ENCODE peak calls at places on chromosomes 3 and 15, in ten cellular contexts. J is stomach, N is vagina, K is SK-N-SH, W is esophagus muscularis mucosa, C is GM12878, P is H1, X is breast epithelium, R is spleen, M is sigmoid colon. I is an unnamed sample. For H3K27me3, the result is how much of the 10 kb centered on the place peaks cover.

GRCh38 chr3:71051893-71052687 is 531.4 kb downstream of the FOXP1 start:
- DNase-seq in J (no peak), N (no peak), K (no peak), W (peak), C (no peak), P (no peak), X (no peak), R (no peak), M (no peak), I (no peak)

GRCh38 chr15:45603881-45604280 is 16.7 kb downstream of the BLOC1S6 start:
- DNase-seq in J (no peak), N (no peak), K (no peak), W (peak), C (no peak), P (no peak), X (no peak), R (no peak), M (no peak), I (no peak)

GRCh38 chr15:61974759-61975158 is 85.5 kb downstream of the VPS13C start:
- DNase-seq in J (no peak), N (no peak), K (no peak), W (no peak), C (no peak), P (no peak), X (no peak), R (no peak), M (no peak), I (no peak)

GRCh38 chr3:81765425-81765824 is 4.0 kb upstream of the GBE1 start:
- DNase-seq in J (no peak), N (no peak), K (no peak), W (no peak), C (no peak), P (no peak), X (no peak), R (no peak), M (no peak), I (no peak)

GRCh38 chr3:170909129-170909903 is 879 bp upstream of the EIF5A2 start:
- DNase-seq in J (no peak), N (no peak), K (no peak), W (no peak), C (no peak), P (no peak), X (no peak), R (no peak), M (peak), I (no peak)

GRCh38 chr3:69012111-69012835 is 1.2 kb downstream of the EOGT start:
- DNase-seq in J (no peak), N (no peak), K (no peak), W (no peak), C (no peak), P (no peak), X (peak), R (no peak), M (peak), I (peak)

GRCh38 chr3:188370081-188370830 is 216.3 kb downstream of the LPP start:
- DNase-seq in J (no peak), N (no peak), K (no peak), W (no peak), C (no peak), P (no peak), X (no peak), R (no peak), M (no peak), I (no peak)

GRCh38 chr15:55846108-55846707 is 103.3 kb upstream of the PRTG start:
- DNase-seq in J (no peak), N (no peak), K (peak), W (no peak), C (peak), P (peak), X (no peak), R (no peak), M (no peak), I (peak)

GRCh38 chr3:151604941-151605340 is 128.8 kb upstream of the AADACL2 start:
- DNase-seq in J (no peak), N (no peak), K (no peak), W (no peak), C (no peak), P (no peak), X (no peak), R (no peak), M (no peak), I (no peak)

GRCh38 chr15:45395956-45396355 is 17.6 kb upstream of the GATM start:
- DNase-seq in J (no peak), N (no peak), K (no peak), W (no peak), C (no peak), P (no peak), X (no peak), R (no peak), M (no peak), I (no peak)

GRCh38 chr3:130671545-130671944 is 75.1 kb downstream of the PIK3R4 start:
- DNase-seq in J (no peak), N (no peak), K (no peak), W (no peak), C (no peak), P (no peak), X (no peak), R (no peak), M (no peak), I (no peak)

GRCh38 chr3:105747621-105748165 is 121.1 kb downstream of the CBLB start:
- DNase-seq in J (no peak), N (no peak), K (no peak), W (no peak), C (no peak), P (no peak), X (no peak), R (no peak), M (no peak), I (no peak)

GRCh38 chr3:118963711-118964110 is 70.9 kb downstream of the IGSF11 start:
- DNase-seq in J (no peak), N (no peak), K (no peak), W (no peak), C (no peak), P (no peak), X (no peak), R (no peak), M (no peak), I (no peak)

GRCh38 chr3:160857476-160857875 is 101.4 kb downstream of the PPM1L start:
- DNase-seq in J (no peak), N (no peak), K (no peak), W (no peak), C (no peak), P (no peak), X (no peak), R (no peak), M (no peak), I (no peak)

GRCh38 chr3:61573441-61573840 is 12.1 kb downstream of the PTPRG start:
- DNase-seq in J (no peak), N (no peak), K (no peak), W (no peak), C (no peak), P (no peak), X (no peak), R (no peak), M (no peak), I (no peak)

GRCh38 chr3:8658326-8659212 is 14.0 kb upstream of the SSUH2 start:
- DNase-seq in J (peak), N (no peak), K (peak), W (no peak), C (peak), P (no peak), X (peak), R (peak), M (no peak), I (peak)

GRCh38 chr15:66298803-66299251 is 5.5 kb downstream of the DIS3L start:
- DNase-seq in J (no peak), N (no peak), K (peak), W (no peak), C (no peak), P (no peak), X (no peak), R (no peak), M (no peak), I (no peak)

GRCh38 chr3:111717601-111718000 is 122.5 kb upstream of the ZBED2 start:
- DNase-seq in J (peak), N (no peak), K (peak), W (peak), C (no peak), P (peak), X (peak), R (peak), M (peak), I (peak)

GRCh38 chr3:69016901-69017300 is 3.4 kb upstream of the EOGT start:
- DNase-seq in J (no peak), N (no peak), K (no peak), W (no peak), C (no peak), P (no peak), X (no peak), R (no peak), M (no peak), I (no peak)

GRCh38 chr15:45640610-45641009 is 5.8 kb downstream of the SQOR start:
- DNase-seq in J (no peak), N (no peak), K (no peak), W (no peak), C (no peak), P (no peak), X (no peak), R (no peak), M (no peak), I (no peak)

GRCh38 chr3:8220291-8220690 is 281.3 kb upstream of the LMCD1 start:
- DNase-seq in J (no peak), N (no peak), K (no peak), W (no peak), C (no peak), P (no peak), X (no peak), R (no peak), M (no peak), I (no peak)

GRCh38 chr15:34952481-34952880 is 17.1 kb downstream of the AQR start:
- DNase-seq in J (no peak), N (no peak), K (no peak), W (no peak), C (no peak), P (no peak), X (no peak), R (no peak), M (no peak), I (no peak)

GRCh38 chr3:188280627-188281026 is 126.7 kb downstream of the LPP start:
- DNase-seq in J (no peak), N (no peak), K (no peak), W (no peak), C (no peak), P (no peak), X (no peak), R (no peak), M (no peak), I (no peak)

GRCh38 chr3:195005251-195005620 is 265.7 kb downstream of the XXYLT1 start:
- DNase-seq in J (no peak), N (peak), K (no peak), W (no peak), C (no peak), P (peak), X (no peak), R (no peak), M (no peak), I (no peak)

GRCh38 chr3:103752986-103753385 is 1318.2 kb downstream of the ZPLD1 start:
- DNase-seq in J (no peak), N (no peak), K (no peak), W (no peak), C (no peak), P (no peak), X (no peak), R (no peak), M (no peak), I (no peak)

GRCh38 chr3:155424041-155424605 is 130.6 kb upstream of the STRIT1 start:
- DNase-seq in J (no peak), N (no peak), K (no peak), W (peak), C (no peak), P (no peak), X (no peak), R (no peak), M (no peak), I (no peak)

GRCh38 chr15:82021992-82022391 is 23.8 kb downstream of the MEX3B start:
- DNase-seq in J (no peak), N (no peak), K (peak), W (no peak), C (no peak), P (no peak), X (no peak), R (no peak), M (peak), I (no peak)

GRCh38 chr3:42742688-42743087 is 30.4 kb downstream of the CCDC13 start:
- DNase-seq in J (no peak), N (peak), K (no peak), W (no peak), C (no peak), P (peak), X (no peak), R (no peak), M (peak), I (no peak)

GRCh38 chr3:49173116-49173791 is 1.9 kb downstream of the KLHDC8B start:
- DNase-seq in J (peak), N (no peak), K (peak), W (no peak), C (no peak), P (peak), X (no peak), R (no peak), M (peak), I (peak)

GRCh38 chr3:70531063-70531657 is 218.7 kb upstream of the MDFIC2 start:
- DNase-seq in J (no peak), N (no peak), K (peak), W (no peak), C (no peak), P (no peak), X (no peak), R (no peak), M (no peak), I (no peak)

GRCh38 chr15:29132110-29132420 is 137.6 kb downstream of the NSMCE3 start:
- DNase-seq in J (no peak), N (no peak), K (peak), W (no peak), C (no peak), P (no peak), X (peak), R (peak), M (peak), I (no peak)

GRCh38 chr3:149473314-149473990 is 1.0 kb upstream of the TM4SF4 start:
- DNase-seq in J (peak), N (no peak), K (no peak), W (no peak), C (no peak), P (no peak), X (peak), R (no peak), M (no peak), I (peak)

GRCh38 chr15:80478075-80478474 is 73.9 kb downstream of the ARNT2 start:
- DNase-seq in J (no peak), N (no peak), K (no peak), W (no peak), C (no peak), P (no peak), X (no peak), R (no peak), M (no peak), I (no peak)

GRCh38 chr15:92921215-92922131 is 21.3 kb downstream of the CHD2 start:
- DNase-seq in J (no peak), N (no peak), K (no peak), W (no peak), C (no peak), P (no peak), X (no peak), R (no peak), M (no peak), I (no peak)

GRCh38 chr3:55481067-55481917 is 5.8 kb downstream of the WNT5A start:
- DNase-seq in J (no peak), N (no peak), K (peak), W (no peak), C (no peak), P (peak), X (no peak), R (no peak), M (no peak), I (no peak)

DNA sequence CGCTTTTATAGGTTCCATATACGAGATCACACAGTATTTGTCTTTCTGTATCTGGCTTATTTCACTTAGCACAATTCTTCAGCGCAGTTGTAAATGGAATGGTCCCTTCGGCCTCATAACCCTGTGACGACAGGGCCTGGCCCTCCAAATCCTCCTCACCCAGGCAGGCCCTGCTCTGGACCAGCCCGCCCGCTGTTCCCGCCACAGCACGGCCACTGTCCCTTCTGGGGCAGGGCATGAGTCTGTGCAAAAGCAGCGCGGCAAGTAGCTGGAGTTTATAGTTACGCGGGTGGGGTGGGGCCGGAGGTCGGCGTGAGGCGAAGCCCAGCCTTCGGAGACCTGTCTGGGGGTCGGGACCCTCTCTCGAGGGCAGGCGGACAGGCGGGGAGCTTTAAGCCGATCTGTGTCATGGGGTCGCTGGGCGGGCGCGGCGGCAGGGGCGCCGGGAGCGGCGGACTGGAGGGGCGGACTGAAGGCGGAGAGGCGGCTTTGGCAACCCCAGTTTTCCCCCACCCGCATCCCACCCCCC is 543 bp downstream of the ARPIN start:
- DNase-seq in J (peak), N (no peak), K (peak), W (no peak), C (no peak), P (peak), X (no peak), R (peak), M (peak), I (peak)
- TF ChIP-seq POLR2AphosphoS5 in J (peak), N (no peak), K (no peak), W (no peak), C (no peak), P (peak), X (no peak), R (no peak), M (peak), I (peak)

DNA sequence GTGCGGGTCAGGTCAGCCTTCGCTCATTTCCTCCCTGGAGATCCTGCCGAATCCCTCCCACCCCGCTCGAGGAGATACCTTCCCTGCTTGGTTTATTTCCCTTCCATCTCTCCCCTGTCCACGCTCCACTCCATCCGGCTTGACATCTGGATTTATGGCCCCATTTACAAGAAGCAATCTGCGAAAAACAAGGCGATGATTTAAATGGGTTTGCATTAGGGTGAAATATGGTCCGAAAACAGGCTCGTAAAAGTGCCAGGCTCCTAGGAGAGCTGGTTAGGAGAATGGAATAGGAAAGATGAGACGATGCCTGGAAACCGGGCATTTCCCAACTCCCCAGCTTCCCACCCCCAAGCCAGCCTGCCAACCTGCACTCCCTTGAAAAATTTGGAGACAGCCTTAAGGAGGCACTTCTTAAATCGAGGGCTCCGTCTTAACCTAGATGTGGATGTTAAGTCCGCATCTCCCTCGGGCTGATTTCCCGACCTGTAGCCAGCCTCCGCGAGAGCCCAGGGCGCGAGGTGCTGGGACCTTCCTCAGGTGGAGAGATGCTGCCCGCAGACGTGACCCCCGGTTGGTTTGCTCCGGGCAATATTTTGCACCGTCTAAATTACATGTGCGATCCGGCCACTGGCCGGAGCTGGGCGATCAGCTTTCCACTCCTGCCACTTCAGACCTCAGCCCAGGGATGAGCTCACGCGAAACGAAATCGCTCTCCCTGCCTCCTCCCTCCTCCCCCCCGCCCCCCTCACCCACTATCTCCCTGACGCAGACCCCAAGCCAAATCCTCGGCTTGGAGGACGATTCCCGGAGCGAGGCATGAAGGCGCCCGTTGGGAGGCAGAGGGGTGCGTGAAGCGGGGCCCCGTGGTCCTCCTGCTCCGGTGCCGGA is 1.3 kb downstream of the GRM7 start:
- DNase-seq in J (no peak), N (no peak), K (peak), W (no peak), C (no peak), P (peak), X (no peak), R (no peak), M (no peak), I (no peak)
- H3K27me3 ChIP-seq in J (under half), N (under half), K (under half), W (under half), C (under half), P (half or more), X (half or more), R (under half), M (half or more), I (under half)

GRCh38 chr3:33773627-33774026 is 24.8 kb upstream of the PDCD6IP start:
- DNase-seq in J (no peak), N (no peak), K (no peak), W (no peak), C (no peak), P (no peak), X (no peak), R (no peak), M (no peak), I (no peak)
- H3K27ac ChIP-seq in J (no peak), N (no peak), K (no peak), W (no peak), C (no peak), P (no peak), X (no peak), R (no peak), M (no peak), I (no peak)

GRCh38 chr15:100859970-100860828 is 19.4 kb upstream of the ALDH1A3 start:
- DNase-seq in J (no peak), N (no peak), K (no peak), W (no peak), C (no peak), P (no peak), X (no peak), R (no peak), M (peak), I (no peak)
- TF ChIP-seq POLR2AphosphoS5 in J (no peak), N (no peak), K (no peak), W (no peak), C (no peak), P (no peak), X (no peak), R (no peak), M (no peak), I (no peak)

GRCh38 chr3:127159547-127159946 is 33.4 kb upstream of the PRR23E start:
- DNase-seq in J (no peak), N (no peak), K (no peak), W (no peak), C (no peak), P (no peak), X (no peak), R (no peak), M (no peak), I (no peak)

GRCh38 chr3:127156651-127157050 is 36.3 kb upstream of the PRR23E start:
- DNase-seq in J (no peak), N (no peak), K (no peak), W (no peak), C (no peak), P (no peak), X (no peak), R (no peak), M (no peak), I (no peak)

GRCh38 chr3:127161236-127161635 is 31.7 kb upstream of the PRR23E start:
- DNase-seq in J (no peak), N (no peak), K (no peak), W (no peak), C (no peak), P (no peak), X (no peak), R (no peak), M (no peak), I (no peak)

GRCh38 chr3:127157181-127157828 is 35.6 kb upstream of the PRR23E start:
- DNase-seq in J (no peak), N (no peak), K (no peak), W (no peak), C (no peak), P (no peak), X (peak), R (no peak), M (no peak), I (peak)

DNA sequence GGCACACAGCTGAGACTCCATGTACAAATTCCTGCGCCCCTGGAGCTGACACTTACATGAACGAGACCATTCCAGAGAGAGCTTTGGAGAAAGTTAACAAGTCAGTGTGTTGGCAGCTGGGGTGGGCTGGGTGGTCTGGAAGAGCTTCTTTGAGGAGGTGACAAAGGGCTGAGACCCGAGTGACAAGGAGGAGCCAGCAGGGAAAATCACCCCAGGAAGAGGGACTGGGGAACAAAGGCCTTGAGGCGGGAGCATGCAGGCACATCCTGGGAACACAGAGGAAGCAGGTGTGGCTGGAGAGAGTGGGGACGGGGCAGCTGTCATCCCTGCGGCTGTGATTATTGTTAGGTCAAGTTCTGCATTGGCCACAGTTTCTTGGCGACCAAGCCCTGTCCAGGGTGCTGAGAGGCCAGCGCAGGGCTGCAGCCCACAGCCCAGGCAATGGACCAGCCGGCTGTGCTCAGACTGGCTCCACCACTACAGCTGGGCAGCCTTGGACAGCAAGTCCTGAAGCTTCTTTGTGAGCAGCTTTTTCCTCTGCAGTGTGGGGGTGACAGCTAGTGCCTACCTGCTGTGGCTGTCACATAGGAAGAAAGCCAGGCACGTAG is 34.2 kb upstream of the PRR23E start:
- DNase-seq in J (no peak), N (no peak), K (no peak), W (no peak), C (no peak), P (peak), X (peak), R (no peak), M (no peak), I (no peak)
- H3K27me3 ChIP-seq in J (under half), N (under half), K (under half), W (under half), C (under half), P (under half), X (under half), R (under half), M (under half), I (under half)

I was measured in transverse colon.